ENCODE peak calls at places on chromosomes 16 and 17, in six cellular contexts. T, Z, Y, Q, X and V are unnamed samples.

GRCh38 chr17:28473542-28473941 is at the start of gene SLC13A2:
- DNase-seq in T (no peak), Z (no peak), Y (no peak), Q (no peak), X (no peak), V (no peak)

GRCh38 chr16:48330847-48331204 is 54.4 kb downstream of the SIAH1 start:
- DNase-seq in T (no peak), Z (no peak), Y (no peak), Q (no peak), X (no peak), V (no peak)

GRCh38 chr17:46031440-46031839 is 32.4 kb downstream of the STH start:
- DNase-seq in T (no peak), Z (no peak), Y (no peak), Q (no peak), X (no peak), V (no peak)

GRCh38 chr16:74577882-74578366 is 29.0 kb downstream of the GLG1 start:
- DNase-seq in T (peak), Z (no peak), Y (peak), Q (no peak), X (no peak), V (peak)

GRCh38 chr16:10828851-10829331 is 10.3 kb upstream of the TVP23A start:
- DNase-seq in T (peak), Z (peak), Y (peak), Q (peak), X (peak), V (peak)

GRCh38 chr17:82775033-82775823 is 23.4 kb downstream of the TBCD start:
- DNase-seq in T (peak), Z (peak), Y (peak), Q (no peak), X (peak), V (no peak)

GRCh38 chr17:33674685-33675084 is 381.6 kb upstream of the ASIC2 start:
- DNase-seq in T (peak), Z (peak), Y (peak), Q (peak), X (peak), V (peak)

GRCh38 chr17:49315974-49316570 is 46.0 kb downstream of the ZNF652 start:
- DNase-seq in T (no peak), Z (no peak), Y (peak), Q (no peak), X (no peak), V (no peak)

GRCh38 chr17:55783684-55784245 is 32.9 kb downstream of the PCTP start:
- DNase-seq in T (no peak), Z (peak), Y (peak), Q (no peak), X (peak), V (peak)

GRCh38 chr16:7967986-7968509 is 622.3 kb downstream of the TMEM114 start:
- DNase-seq in T (no peak), Z (no peak), Y (no peak), Q (no peak), X (no peak), V (no peak)

GRCh38 chr16:77206533-77206932 is 7.3 kb downstream of the SYCE1L start:
- DNase-seq in T (no peak), Z (no peak), Y (no peak), Q (no peak), X (no peak), V (no peak)

GRCh38 chr16:84454611-84455010 is 49.8 kb downstream of the MEAK7 start:
- DNase-seq in T (no peak), Z (no peak), Y (no peak), Q (no peak), X (no peak), V (no peak)

GRCh38 chr17:83199500-83200201 is 120.2 kb downstream of the METRNL start:
- DNase-seq in T (no peak), Z (peak), Y (peak), Q (no peak), X (peak), V (no peak)

GRCh38 chr17:67496286-67496685 is 119.2 kb downstream of the PITPNC1 start:
- DNase-seq in T (no peak), Z (no peak), Y (peak), Q (no peak), X (no peak), V (no peak)

GRCh38 chr16:46885960-46886763 is 2.0 kb downstream of the GPT2 start:
- DNase-seq in T (no peak), Z (no peak), Y (peak), Q (no peak), X (peak), V (peak)

GRCh38 chr17:37065486-37066321 is 117.0 kb downstream of the AATF start:
- DNase-seq in T (no peak), Z (no peak), Y (no peak), Q (no peak), X (no peak), V (no peak)

GRCh38 chr17:45976755-45977505 is 22.1 kb upstream of the STH start:
- DNase-seq in T (peak), Z (no peak), Y (no peak), Q (no peak), X (peak), V (no peak)

GRCh38 chr17:76585048-76585648 is 512 bp downstream of the ST6GALNAC2 start:
- DNase-seq in T (no peak), Z (no peak), Y (no peak), Q (no peak), X (no peak), V (no peak)

GRCh38 chr16:84357191-84357651 is 11.1 kb upstream of the ATP2C2 start:
- DNase-seq in T (peak), Z (no peak), Y (peak), Q (no peak), X (no peak), V (no peak)

GRCh38 chr16:74825941-74826340 is 51.3 kb upstream of the FA2H start:
- DNase-seq in T (no peak), Z (peak), Y (no peak), Q (no peak), X (no peak), V (no peak)

GRCh38 chr16:89033796-89034572 is 57.0 kb upstream of the CBFA2T3 start:
- DNase-seq in T (no peak), Z (no peak), Y (no peak), Q (no peak), X (no peak), V (no peak)

GRCh38 chr17:63675231-63675606 is 24.7 kb downstream of the LIMD2 start:
- DNase-seq in T (no peak), Z (no peak), Y (no peak), Q (no peak), X (no peak), V (no peak)

GRCh38 chr17:21532763-21533385 is 156.7 kb downstream of the KCNJ12 start:
- DNase-seq in T (no peak), Z (no peak), Y (no peak), Q (no peak), X (no peak), V (no peak)

GRCh38 chr17:68172461-68172954 is 75.3 kb upstream of the AMZ2 start:
- DNase-seq in T (peak), Z (peak), Y (peak), Q (peak), X (peak), V (peak)

GRCh38 chr17:9802294-9802693 is 10.9 kb upstream of the DHRS7C start:
- DNase-seq in T (peak), Z (no peak), Y (no peak), Q (no peak), X (no peak), V (no peak)

GRCh38 chr16:78543066-78543465 is 443.6 kb downstream of the WWOX start:
- DNase-seq in T (no peak), Z (no peak), Y (peak), Q (no peak), X (no peak), V (no peak)

GRCh38 chr17:17540278-17540906 is 44.2 kb upstream of the RASD1 start:
- DNase-seq in T (no peak), Z (no peak), Y (no peak), Q (no peak), X (no peak), V (no peak)

GRCh38 chr17:29390856-29391631 is 881 bp downstream of the TAOK1 start:
- DNase-seq in T (no peak), Z (no peak), Y (peak), Q (no peak), X (peak), V (no peak)

GRCh38 chr17:27226611-27227234 is 67.2 kb upstream of the WSB1 start:
- DNase-seq in T (no peak), Z (no peak), Y (peak), Q (no peak), X (no peak), V (no peak)